ENCODE peak calls at places on chromosomes 12 and 14, in ten cellular contexts. N is IMR-90, M is H1, K is colonic mucosa, Q is fibroblast of lung, A is mesendoderm, H is Karpas-422, D is mesenchymal stem cell, S is neural progenitor cell, V is neuronal stem cell. I is an unnamed sample.

GRCh38 chr14:74478996-74479635 is 14.0 kb downstream of the NPC2 start:
- DNase-seq in N (peak), M (no peak), K (no peak), Q (no peak), A (peak), H (no peak), D (peak), S (peak), V (peak), I (no peak)

GRCh38 chr14:105838591-105839424 is 312.4 kb downstream of the TMEM121 start:
- DNase-seq in N (no peak), M (no peak), K (peak), Q (no peak), A (no peak), H (no peak), D (no peak), S (no peak), V (no peak), I (no peak)

GRCh38 chr14:90287791-90288190 is 31.4 kb downstream of the PSMC1 start:
- DNase-seq in N (no peak), M (no peak), K (no peak), Q (no peak), A (no peak), H (no peak), D (no peak), S (no peak), V (no peak), I (no peak)

GRCh38 chr12:72465940-72466630 is 193.9 kb downstream of the TRHDE start:
- DNase-seq in N (no peak), M (no peak), K (no peak), Q (no peak), A (peak), H (no peak), D (no peak), S (no peak), V (no peak), I (no peak)

GRCh38 chr12:76337583-76337982 is 10.6 kb downstream of the BBS10 start:
- DNase-seq in N (peak), M (no peak), K (no peak), Q (peak), A (no peak), H (no peak), D (peak), S (no peak), V (no peak), I (no peak)

GRCh38 chr12:19808371-19808770 is 369.1 kb downstream of the AEBP2 start:
- DNase-seq in N (no peak), M (no peak), K (no peak), Q (peak), A (no peak), H (no peak), D (no peak), S (no peak), V (no peak), I (no peak)

GRCh38 chr14:22305563-22306127 is 283.4 kb downstream of the DAD1 start:
- DNase-seq in N (peak), M (no peak), K (no peak), Q (no peak), A (no peak), H (peak), D (no peak), S (no peak), V (no peak), I (no peak)

GRCh38 chr14:45194964-45195363 is 58.0 kb downstream of the MIS18BP1 start:
- DNase-seq in N (no peak), M (no peak), K (no peak), Q (no peak), A (no peak), H (no peak), D (no peak), S (no peak), V (no peak), I (no peak)

GRCh38 chr12:122190842-122191668 is 8.1 kb downstream of the LRRC43 start:
- DNase-seq in N (peak), M (peak), K (peak), Q (peak), A (peak), H (peak), D (peak), S (peak), V (peak), I (no peak)

GRCh38 chr14:58731465-58732330 is 93.9 kb downstream of the DACT1 start:
- DNase-seq in N (peak), M (no peak), K (no peak), Q (peak), A (no peak), H (no peak), D (peak), S (no peak), V (no peak), I (no peak)

GRCh38 chr12:20696181-20696580 is 1.0 kb downstream of the SLCO1C1 start:
- DNase-seq in N (no peak), M (no peak), K (no peak), Q (no peak), A (no peak), H (no peak), D (no peak), S (no peak), V (no peak), I (no peak)

GRCh38 chr14:60184597-60185555 is 19.7 kb upstream of the DHRS7 start:
- DNase-seq in N (no peak), M (no peak), K (no peak), Q (no peak), A (no peak), H (peak), D (no peak), S (no peak), V (no peak), I (no peak)

GRCh38 chr12:49917126-49917787 is 13.6 kb upstream of the FAIM2 start:
- DNase-seq in N (no peak), M (no peak), K (no peak), Q (no peak), A (no peak), H (no peak), D (no peak), S (no peak), V (no peak), I (no peak)

GRCh38 chr14:55191881-55192616 is 664 bp upstream of the DLGAP5 start:
- DNase-seq in N (no peak), M (no peak), K (no peak), Q (no peak), A (no peak), H (no peak), D (no peak), S (no peak), V (no peak), I (no peak)

GRCh38 chr14:101007004-101007614 is 103.6 kb upstream of the RTL1 start:
- DNase-seq in N (no peak), M (no peak), K (no peak), Q (no peak), A (no peak), H (peak), D (no peak), S (no peak), V (no peak), I (no peak)

GRCh38 chr14:101007765-101008164 is 104.2 kb upstream of the RTL1 start:
- DNase-seq in N (no peak), M (peak), K (no peak), Q (no peak), A (no peak), H (peak), D (no peak), S (no peak), V (no peak), I (no peak)

GRCh38 chr14:37082431-37082830 is 90.0 kb downstream of the SLC25A21 start:
- DNase-seq in N (no peak), M (no peak), K (no peak), Q (no peak), A (no peak), H (no peak), D (no peak), S (no peak), V (no peak), I (no peak)

GRCh38 chr12:9273276-9273675 is 65.1 kb upstream of the PZP start:
- DNase-seq in N (peak), M (no peak), K (no peak), Q (peak), A (no peak), H (no peak), D (peak), S (no peak), V (no peak), I (no peak)

GRCh38 chr12:78249578-78249977 is 418.9 kb downstream of the NAV3 start:
- DNase-seq in N (no peak), M (no peak), K (no peak), Q (no peak), A (no peak), H (no peak), D (no peak), S (no peak), V (no peak), I (no peak)

GRCh38 chr14:61609143-61609851 is 86.0 kb upstream of the HIF1A start:
- DNase-seq in N (peak), M (no peak), K (no peak), Q (peak), A (peak), H (no peak), D (peak), S (peak), V (no peak), I (no peak)

GRCh38 chr12:13000616-13000934 is 510 bp upstream of the HEBP1 start:
- DNase-seq in N (no peak), M (no peak), K (no peak), Q (no peak), A (peak), H (no peak), D (no peak), S (peak), V (no peak), I (no peak)

GRCh38 chr14:104399432-104400155 is 180.0 kb upstream of the C14orf180 start:
- DNase-seq in N (no peak), M (no peak), K (peak), Q (no peak), A (peak), H (peak), D (no peak), S (peak), V (no peak), I (no peak)

GRCh38 chr14:89284368-89285058 is 132.5 kb downstream of the FOXN3 start:
- DNase-seq in N (peak), M (no peak), K (no peak), Q (peak), A (no peak), H (no peak), D (no peak), S (no peak), V (no peak), I (no peak)

GRCh38 chr12:47184813-47185212 is 105.1 kb upstream of the AMIGO2 start:
- DNase-seq in N (no peak), M (no peak), K (no peak), Q (no peak), A (no peak), H (no peak), D (no peak), S (no peak), V (no peak), I (no peak)

GRCh38 chr14:76644875-76645518 is 116.3 kb upstream of the VASH1 start:
- DNase-seq in N (peak), M (peak), K (no peak), Q (peak), A (peak), H (peak), D (peak), S (peak), V (peak), I (peak)

GRCh38 chr14:93025055-93025454 is 90.7 kb downstream of the ITPK1 start:
- DNase-seq in N (no peak), M (no peak), K (no peak), Q (no peak), A (no peak), H (no peak), D (no peak), S (no peak), V (no peak), I (no peak)

GRCh38 chr14:34713681-34714319 is 593 bp downstream of the CFL2 start:
- DNase-seq in N (peak), M (no peak), K (peak), Q (peak), A (peak), H (peak), D (peak), S (peak), V (peak), I (no peak)

GRCh38 chr12:110739894-110740293 is 2.8 kb downstream of the PPP1CC start:
- DNase-seq in N (peak), M (no peak), K (no peak), Q (peak), A (no peak), H (no peak), D (no peak), S (no peak), V (no peak), I (no peak)

GRCh38 chr14:72679106-72679505 is 214.8 kb downstream of the DPF3 start:
- DNase-seq in N (peak), M (no peak), K (no peak), Q (peak), A (no peak), H (no peak), D (no peak), S (peak), V (no peak), I (no peak)

GRCh38 chr12:57250541-57250940 is 446 bp downstream of the STAC3 start:
- DNase-seq in N (no peak), M (no peak), K (no peak), Q (no peak), A (no peak), H (no peak), D (no peak), S (no peak), V (no peak), I (no peak)

GRCh38 chr14:101315802-101316296 is 245.4 kb upstream of the DIO3 start:
- DNase-seq in N (no peak), M (peak), K (no peak), Q (no peak), A (peak), H (no peak), D (no peak), S (no peak), V (no peak), I (no peak)

GRCh38 chr14:89255852-89256251 is 161.2 kb downstream of the FOXN3 start:
- DNase-seq in N (no peak), M (no peak), K (no peak), Q (no peak), A (no peak), H (no peak), D (no peak), S (no peak), V (no peak), I (no peak)

DNA sequence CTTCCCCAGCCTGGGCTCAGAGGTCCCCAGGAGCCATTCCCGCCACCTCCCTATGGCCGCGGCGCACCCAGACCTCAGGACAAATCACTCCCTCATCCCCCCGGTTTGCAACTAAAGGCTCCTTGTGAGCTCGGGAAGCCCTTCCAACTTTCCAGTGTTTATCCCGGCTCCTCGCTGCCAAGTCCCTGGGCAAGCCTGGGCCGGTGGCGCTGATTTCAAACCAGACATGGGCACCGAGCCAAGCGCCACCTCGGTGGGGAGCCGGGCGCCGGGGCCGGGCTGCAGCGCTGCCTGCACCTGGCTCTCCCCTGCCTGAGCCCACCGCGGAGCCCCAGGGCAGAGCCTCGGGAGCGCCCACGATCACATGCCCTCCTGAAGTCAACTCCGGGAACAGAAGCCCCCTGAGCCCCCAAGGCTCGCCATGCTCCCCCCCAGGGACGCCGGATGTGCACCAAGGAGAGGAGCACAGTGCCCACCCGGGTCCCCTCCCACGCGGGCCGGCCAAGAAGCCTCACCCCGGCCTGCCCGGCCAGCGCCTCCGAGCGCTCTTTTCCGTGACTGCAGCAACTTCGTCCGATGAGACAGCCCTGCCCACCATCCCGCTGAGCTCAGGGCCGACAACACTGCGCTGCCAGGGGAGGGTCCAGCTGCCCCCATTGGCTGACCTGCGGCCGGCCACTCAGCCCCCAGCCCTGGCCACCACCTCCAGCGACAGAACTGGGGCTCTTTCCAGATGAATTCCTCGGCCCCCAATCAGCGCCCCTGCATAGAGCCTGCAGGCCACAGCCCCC is 50.0 kb downstream of the NCOR2 start:
- DNase-seq in N (peak), M (no peak), K (peak), Q (peak), A (no peak), H (no peak), D (no peak), S (no peak), V (no peak), I (no peak)
- H3K4me3 ChIP-seq in N (no peak), M (no peak), K (peak), Q (peak), A (no peak), H (no peak), D (peak), S (no peak), V (no peak), I (peak)

DNA sequence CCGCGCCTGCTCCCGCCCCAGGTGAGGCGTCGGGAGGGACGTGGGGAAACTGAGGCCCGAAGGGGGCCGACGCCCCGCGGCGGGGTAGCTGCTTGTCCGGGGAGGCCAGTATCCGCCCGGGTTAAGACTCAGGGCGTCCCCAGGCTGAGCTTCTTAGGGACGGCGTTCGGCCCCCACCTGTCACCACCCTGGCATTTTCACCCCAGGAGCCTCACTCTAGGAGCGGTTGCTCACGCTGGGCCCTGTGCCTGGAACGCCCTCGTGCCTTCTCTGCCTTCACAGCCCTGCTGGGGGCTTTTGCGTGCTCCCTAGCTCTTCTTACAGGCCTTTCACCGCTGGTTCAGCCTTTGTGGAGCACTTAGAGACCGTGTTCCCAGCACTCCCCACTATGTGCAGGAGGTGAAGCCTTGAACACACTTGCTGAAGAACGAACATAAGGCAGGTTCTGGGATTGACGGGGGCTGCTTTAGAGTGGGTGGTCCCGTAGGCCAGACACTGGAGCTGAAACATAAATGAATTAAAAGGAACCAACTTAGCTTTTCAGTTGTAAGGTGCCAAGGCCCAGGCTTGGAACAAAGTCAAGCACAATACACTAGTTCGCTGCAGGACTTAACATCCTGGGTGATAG is 601 bp downstream of the ZNF839 start:
- DNase-seq in N (peak), M (no peak), K (peak), Q (peak), A (peak), H (peak), D (peak), S (peak), V (no peak), I (no peak)
- H3K9ac ChIP-seq in N (peak), M (peak), K (peak), Q (peak), A (peak), H (peak), D (peak), S (peak), V (peak), I (peak)

GRCh38 chr12:1553546-1553945 is 40.8 kb downstream of the FBXL14 start:
- DNase-seq in N (no peak), M (no peak), K (no peak), Q (no peak), A (no peak), H (no peak), D (no peak), S (no peak), V (no peak), I (no peak)
- H3K27ac ChIP-seq in N (peak), M (no peak), K (no peak), Q (peak), A (no peak), H (no peak), D (no peak), S (no peak), V (no peak), I (no peak)

DNA sequence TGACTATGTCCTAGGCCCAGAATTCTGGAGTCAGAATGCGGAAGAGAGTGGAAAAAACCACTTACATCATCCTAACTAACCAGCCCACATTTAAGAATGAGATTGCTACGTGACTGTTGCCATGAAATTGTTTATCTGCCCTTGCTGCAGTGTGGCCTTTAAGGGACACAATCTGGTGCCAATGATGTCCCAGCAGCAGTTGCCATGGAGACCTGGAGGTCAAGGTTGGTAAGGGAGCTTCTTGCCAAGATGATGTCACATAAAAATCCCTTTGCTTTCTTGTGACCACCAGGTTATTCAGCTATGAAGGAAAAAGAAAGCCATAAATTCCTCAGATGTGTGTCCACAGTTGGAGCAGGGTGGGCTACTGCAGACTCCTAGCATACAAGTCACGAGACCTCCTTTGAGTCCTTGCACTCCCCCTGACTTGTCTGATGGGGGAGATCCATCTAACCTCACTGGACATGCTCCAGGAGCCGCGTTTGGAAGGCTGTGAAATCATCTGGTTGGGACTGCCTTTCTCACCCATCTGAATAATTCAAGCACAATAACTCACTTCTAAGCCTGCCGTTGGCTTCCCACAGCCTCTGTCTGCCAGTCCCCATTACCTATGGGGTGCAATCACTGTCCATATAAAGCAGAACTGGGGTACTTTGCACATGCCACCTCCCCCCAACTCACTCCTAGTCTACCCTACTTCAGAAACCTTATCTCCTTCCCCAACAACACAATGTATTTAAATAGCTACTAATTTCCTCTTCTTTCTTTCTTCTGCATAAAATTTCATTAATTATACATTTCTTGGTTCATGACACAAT is 165.6 kb downstream of the ZFP36L1 start:
- DNase-seq in N (no peak), M (peak), K (peak), Q (peak), A (peak), H (no peak), D (peak), S (no peak), V (no peak), I (no peak)
- H3K4me3 ChIP-seq in N (no peak), M (no peak), K (no peak), Q (no peak), A (no peak), H (no peak), D (no peak), S (no peak), V (no peak), I (no peak)

GRCh38 chr12:2523317-2523716 is 271.5 kb upstream of the FKBP4 start:
- DNase-seq in N (no peak), M (no peak), K (no peak), Q (no peak), A (no peak), H (no peak), D (no peak), S (no peak), V (no peak), I (no peak)

GRCh38 chr12:2523881-2524561 is 270.7 kb upstream of the FKBP4 start:
- DNase-seq in N (no peak), M (no peak), K (no peak), Q (no peak), A (no peak), H (no peak), D (no peak), S (no peak), V (no peak), I (no peak)

GRCh38 chr12:2531371-2531770 is 263.4 kb upstream of the FKBP4 start:
- DNase-seq in N (peak), M (no peak), K (no peak), Q (no peak), A (peak), H (no peak), D (peak), S (peak), V (no peak), I (no peak)

GRCh38 chr12:2528001-2528400 is 266.8 kb upstream of the FKBP4 start:
- DNase-seq in N (no peak), M (no peak), K (no peak), Q (no peak), A (no peak), H (no peak), D (no peak), S (no peak), V (no peak), I (no peak)

DNA sequence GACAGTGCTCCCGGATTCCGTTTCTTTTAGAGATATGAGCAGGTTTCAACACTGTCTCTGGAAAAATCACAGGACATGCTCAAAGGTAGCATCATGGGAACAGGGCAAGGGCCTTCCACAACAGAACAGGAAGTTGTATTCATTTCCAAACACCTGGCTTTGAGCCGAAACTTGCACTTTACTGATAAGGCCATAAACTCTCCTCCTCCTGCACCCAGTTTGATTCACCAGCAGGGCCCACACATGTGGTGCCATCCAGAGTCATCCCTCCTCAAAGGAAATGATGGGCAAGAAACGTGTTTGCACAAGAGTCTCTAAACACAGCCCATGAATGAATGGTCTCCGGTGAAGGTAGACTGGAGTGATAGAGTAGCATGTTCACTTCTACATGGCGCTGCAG is 268.4 kb upstream of the FKBP4 start:
- DNase-seq in N (no peak), M (no peak), K (peak), Q (no peak), A (no peak), H (no peak), D (no peak), S (no peak), V (no peak), I (no peak)
- H3K9ac ChIP-seq in N (no peak), M (no peak), K (no peak), Q (no peak), A (no peak), H (no peak), D (no peak), S (no peak), V (no peak), I (no peak)

I was measured in SK-N-MC.